ENCODE peak calls at places on chromosomes 7 and 10, in seven cellular contexts. V is fibroblast of pulmonary artery, D is HuH-7.5, A is HCEC 1CT, U is cerebellar cortex, S is lung, N is HEK293T. I is an unnamed sample.

GRCh38 chr7:155916926-155917655 is 104.8 kb upstream of the SHH start:
- DNase-seq in V (no peak), D (no peak), A (no peak), U (no peak), S (no peak), N (no peak), I (no peak)

GRCh38 chr7:138001529-138002095 is at the start of gene CREB3L2:
- DNase-seq in V (peak), D (no peak), A (peak), U (no peak), S (peak), N (peak), I (peak)

GRCh38 chr7:1296727-1297475 is 64.2 kb downstream of the UNCX start:
- DNase-seq in V (no peak), D (no peak), A (no peak), U (no peak), S (no peak), N (no peak), I (no peak)

GRCh38 chr10:15335500-15335899 is 35.6 kb downstream of the FAM171A1 start:
- DNase-seq in V (peak), D (no peak), A (no peak), U (no peak), S (no peak), N (no peak), I (no peak)

GRCh38 chr10:115981056-115981455 is 291.9 kb downstream of the GFRA1 start:
- DNase-seq in V (no peak), D (no peak), A (no peak), U (no peak), S (no peak), N (no peak), I (no peak)

GRCh38 chr7:665751-666453 is 60.6 kb upstream of the DNAAF5 start:
- DNase-seq in V (no peak), D (no peak), A (no peak), U (peak), S (no peak), N (no peak), I (no peak)

GRCh38 chr10:32367793-32368453 is 21.0 kb upstream of the EPC1 start:
- DNase-seq in V (peak), D (no peak), A (peak), U (peak), S (peak), N (peak), I (peak)

GRCh38 chr7:40673285-40673684 is 538.5 kb downstream of the SUGCT start:
- DNase-seq in V (peak), D (no peak), A (peak), U (no peak), S (no peak), N (no peak), I (no peak)